ENCODE peak calls at places on chromosomes 3 and 15, in four cellular contexts. One of them, this sample, is unnamed.

GRCh38 chr3:121018917-121019321 is 110.9 kb downstream of the STXBP5L start:
- DNase-seq in NCI-H1092 treated with DMSO at 0.1 percent for 48 hours: no peak
- DNase-seq in hypothalamus: no peak
- DNase-seq in GM10248: no peak
- DNase-seq in this sample: no peak

GRCh38 chr3:183460059-183461052 is 31.9 kb upstream of the MCF2L2 start:
- DNase-seq in GM10248: no peak
- DNase-seq in NCI-H1092 treated with DMSO at 0.1 percent for 48 hours: no peak
- DNase-seq in hypothalamus: no peak
- DNase-seq in this sample: no peak

GRCh38 chr3:182710557-182711157 is 82.6 kb upstream of the ATP11B start:
- DNase-seq in GM10248: peak
- DNase-seq in hypothalamus: no peak
- DNase-seq in NCI-H1092 treated with DMSO at 0.1 percent for 48 hours: peak
- DNase-seq in this sample: peak

GRCh38 chr3:42020681-42021307 is 58.9 kb upstream of the ULK4 start:
- DNase-seq in hypothalamus: no peak
- DNase-seq in GM10248: no peak
- DNase-seq in NCI-H1092 treated with DMSO at 0.1 percent for 48 hours: no peak
- DNase-seq in this sample: no peak

GRCh38 chr3:195270350-195271115 is 426 bp downstream of the XXYLT1 start:
- DNase-seq in NCI-H1092 treated with DMSO at 0.1 percent for 48 hours: peak
- DNase-seq in GM10248: peak
- DNase-seq in hypothalamus: peak
- DNase-seq in this sample: peak

GRCh38 chr3:30689202-30689641 is 82.8 kb downstream of the TGFBR2 start:
- DNase-seq in GM10248: no peak
- DNase-seq in hypothalamus: peak
- DNase-seq in NCI-H1092 treated with DMSO at 0.1 percent for 48 hours: peak
- DNase-seq in this sample: no peak

GRCh38 chr15:25784876-25785642 is 78.1 kb downstream of the ATP10A start:
- DNase-seq in NCI-H1092 treated with DMSO at 0.1 percent for 48 hours: no peak
- DNase-seq in hypothalamus: no peak
- DNase-seq in GM10248: no peak
- DNase-seq in this sample: no peak

GRCh38 chr3:141373768-141374526 is 5.6 kb downstream of the ZBTB38 start:
- DNase-seq in GM10248: no peak
- DNase-seq in hypothalamus: no peak
- DNase-seq in NCI-H1092 treated with DMSO at 0.1 percent for 48 hours: no peak
- DNase-seq in this sample: no peak

GRCh38 chr3:52317178-52317577 is 1.1 kb downstream of the DNAH1 start:
- DNase-seq in hypothalamus: no peak
- DNase-seq in NCI-H1092 treated with DMSO at 0.1 percent for 48 hours: no peak
- DNase-seq in GM10248: no peak
- DNase-seq in this sample: peak

GRCh38 chr15:66908503-66909095 is 156.8 kb upstream of the SMAD3 start:
- DNase-seq in NCI-H1092 treated with DMSO at 0.1 percent for 48 hours: no peak
- DNase-seq in hypothalamus: no peak
- DNase-seq in GM10248: no peak
- DNase-seq in this sample: no peak

GRCh38 chr3:13236774-13237173 is 163.5 kb upstream of the IQSEC1 start:
- DNase-seq in NCI-H1092 treated with DMSO at 0.1 percent for 48 hours: no peak
- DNase-seq in GM10248: no peak
- DNase-seq in hypothalamus: no peak
- DNase-seq in this sample: no peak